ENCODE peak calls at places on chromosomes 3 and 15, in nine cellular contexts. X is HCT116; D is mucosa of gallbladder; Y is RWPE2; L is stimulated activated CD4-positive, alpha-beta T cell treated with anti-CD3 and anti-CD28 coated beads, Interleukin-1b, Interleukin-23, amount 100 ng/mL, for 48 hours; C is GDM1; H is activated CD8-positive, alpha-beta memory T cell treated with anti-CD3 and anti-CD28 coated beads for 48 hours; K is LoVo; U is SHP77. S is an unnamed sample.

GRCh38 chr15:23823508-23823907 is 136.4 kb upstream of the NDN start:
- DNase-seq in X (no peak), D (no peak), Y (no peak), L (peak; percentile 1), C (no peak), H (no peak), K (no peak), U (peak; percentile 4), S (no peak)

GRCh38 chr3:188796122-188796631 is 375.6 kb upstream of the TPRG1 start:
- DNase-seq in X (no peak), D (no peak), Y (no peak), L (no peak), C (no peak), H (no peak), K (no peak), U (no peak), S (peak; percentile 34)

GRCh38 chr15:64857421-64857820 is 15.7 kb downstream of the PLEKHO2 start:
- DNase-seq in X (no peak), D (no peak), Y (no peak), L (no peak), C (no peak), H (no peak), K (no peak), U (no peak), S (no peak)

GRCh38 chr3:16936233-16936632 is 51.5 kb downstream of the PLCL2 start:
- DNase-seq in X (no peak), D (no peak), Y (no peak), L (no peak), C (peak; percentile 26), H (no peak), K (no peak), U (no peak), S (no peak)

GRCh38 chr3:150341893-150342292 is 66.2 kb upstream of the TSC22D2 start:
- DNase-seq in X (no peak), D (no peak), Y (no peak), L (no peak), C (no peak), H (no peak), K (no peak), U (no peak), S (no peak)

GRCh38 chr3:79886204-79886603 is 118.4 kb upstream of the ROBO1 start:
- DNase-seq in X (no peak), D (no peak), Y (no peak), L (no peak), C (no peak), H (no peak), K (no peak), U (peak; percentile 52), S (no peak)

GRCh38 chr3:58025824-58026579 is 17.8 kb downstream of the FLNB start:
- DNase-seq in X (no peak), D (no peak), Y (no peak), L (no peak), C (no peak), H (no peak), K (no peak), U (peak; percentile 74), S (no peak)

GRCh38 chr3:60366491-60366890 is 884.8 kb downstream of the FHIT start:
- DNase-seq in X (no peak), D (no peak), Y (no peak), L (no peak), C (no peak), H (no peak), K (no peak), U (no peak), S (no peak)

GRCh38 chr15:77430652-77431051 is 10.0 kb downstream of the HMG20A start:
- DNase-seq in X (no peak), D (no peak), Y (no peak), L (no peak), C (no peak), H (no peak), K (no peak), U (no peak), S (no peak)

GRCh38 chr3:12993022-12993622 is 80.1 kb downstream of the IQSEC1 start:
- DNase-seq in X (no peak), D (no peak), Y (no peak), L (no peak), C (no peak), H (no peak), K (peak; percentile 40), U (no peak), S (peak; percentile 83)

GRCh38 chr3:49908378-49909199 is 4.9 kb upstream of the MST1R start:
- DNase-seq in X (no peak), D (no peak), Y (no peak), L (no peak), C (no peak), H (no peak), K (no peak), U (no peak), S (no peak)

GRCh38 chr3:140994316-140994715 is 52.7 kb downstream of the SLC25A36 start:
- DNase-seq in X (no peak), D (no peak), Y (no peak), L (no peak), C (no peak), H (no peak), K (no peak), U (no peak), S (no peak)

GRCh38 chr3:16148783-16149182 is 25.7 kb upstream of the GALNT15 start:
- DNase-seq in X (no peak), D (peak; percentile 72), Y (no peak), L (no peak), C (no peak), H (no peak), K (peak; percentile 27), U (no peak), S (no peak)

GRCh38 chr3:105828703-105829102 is 40.1 kb downstream of the CBLB start:
- DNase-seq in X (no peak), D (no peak), Y (no peak), L (no peak), C (no peak), H (no peak), K (no peak), U (no peak), S (no peak)

GRCh38 chr3:8482960-8483665 is 18.5 kb upstream of the LMCD1 start:
- DNase-seq in X (no peak), D (peak; percentile 87), Y (peak; percentile 58), L (no peak), C (no peak), H (no peak), K (peak; percentile 38), U (no peak), S (peak; percentile 44)

GRCh38 chr15:41655716-41656115 is 4.5 kb upstream of the MGA start:
- DNase-seq in X (no peak), D (no peak), Y (no peak), L (no peak), C (no peak), H (no peak), K (no peak), U (no peak), S (no peak)

GRCh38 chr15:93929375-93930094 is 301.8 kb upstream of the MCTP2 start:
- DNase-seq in X (no peak), D (peak; percentile 31), Y (no peak), L (no peak), C (no peak), H (no peak), K (peak; percentile 45), U (no peak), S (no peak)

GRCh38 chr3:192772495-192772894 is 45.2 kb upstream of the FGF12 start:
- DNase-seq in X (peak; percentile 12), D (no peak), Y (no peak), L (no peak), C (no peak), H (no peak), K (peak; percentile 18), U (peak; percentile 46), S (no peak)

GRCh38 chr3:153099131-153099530 is 62.9 kb upstream of the RAP2B start:
- DNase-seq in X (no peak), D (no peak), Y (no peak), L (no peak), C (no peak), H (no peak), K (peak; percentile 8), U (no peak), S (no peak)

GRCh38 chr3:87167634-87168456 is 59.3 kb upstream of the CHMP2B start:
- DNase-seq in X (peak; percentile 46), D (peak; percentile 37), Y (no peak), L (peak; percentile 2), C (peak; percentile 30), H (no peak), K (peak; percentile 71), U (peak; percentile 25), S (no peak)

GRCh38 chr15:100095896-100096600 is 245.7 kb downstream of the ADAMTS17 start:
- DNase-seq in X (no peak), D (no peak), Y (no peak), L (no peak), C (no peak), H (no peak), K (no peak), U (no peak), S (no peak)

GRCh38 chr3:197007296-197007940 is 22.2 kb downstream of the MELTF start:
- DNase-seq in X (no peak), D (no peak), Y (peak; percentile 55), L (no peak), C (no peak), H (no peak), K (no peak), U (no peak), S (no peak)

GRCh38 chr15:41336549-41336948 is 3.9 kb downstream of the NUSAP1 start:
- DNase-seq in X (no peak), D (no peak), Y (peak; percentile 1), L (peak; percentile 12), C (no peak), H (no peak), K (no peak), U (no peak), S (no peak)

GRCh38 chr15:95018888-95019545 is 787.7 kb downstream of the MCTP2 start:
- DNase-seq in X (no peak), D (no peak), Y (peak; percentile 71), L (no peak), C (no peak), H (no peak), K (peak; percentile 27), U (no peak), S (no peak)

GRCh38 chr3:69288161-69288895 is 97.6 kb downstream of the FRMD4B start:
- DNase-seq in X (no peak), D (no peak), Y (no peak), L (peak; percentile 78), C (no peak), H (no peak), K (no peak), U (no peak), S (no peak)

GRCh38 chr15:67973846-67974245 is 80.3 kb upstream of the PIAS1 start:
- DNase-seq in X (no peak), D (no peak), Y (no peak), L (no peak), C (no peak), H (no peak), K (no peak), U (no peak), S (no peak)

GRCh38 chr15:94524565-94524964 is 293.2 kb downstream of the MCTP2 start:
- DNase-seq in X (peak; percentile 24), D (peak; percentile 25), Y (peak; percentile 64), L (no peak), C (no peak), H (no peak), K (peak; percentile 79), U (no peak), S (no peak)

GRCh38 chr3:1830851-1831250 is 267.8 kb upstream of the CNTN4 start:
- DNase-seq in X (no peak), D (no peak), Y (no peak), L (no peak), C (no peak), H (no peak), K (no peak), U (no peak), S (no peak)

GRCh38 chr15:41734079-41734478 is 40.2 kb upstream of the MAPKBP1 start:
- DNase-seq in X (no peak), D (no peak), Y (no peak), L (no peak), C (no peak), H (no peak), K (no peak), U (no peak), S (no peak)

GRCh38 chr3:11306815-11307589 is 34.8 kb downstream of the ATG7 start:
- DNase-seq in X (no peak), D (no peak), Y (no peak), L (peak; percentile 38), C (no peak), H (no peak), K (no peak), U (no peak), S (no peak)

GRCh38 chr3:115626006-115626409 is 2.7 kb downstream of the GAP43 start:
- DNase-seq in X (no peak), D (no peak), Y (no peak), L (no peak), C (no peak), H (no peak), K (no peak), U (peak; percentile 3), S (no peak)